ENCODE peak calls at places on chromosome 1, in ten cellular contexts. P is cardiac muscle cell, D is lower leg skin, Z is ovary, C is foreskin fibroblast, N is GM12864, K is fibroblast of pulmonary artery, J is body of pancreas, U is psoas muscle, G is kidney epithelial cell. I is an unnamed sample.

GRCh38 chr1:60255565-60255964 is 182.0 kb upstream of the C1orf87 start:
- DNase-seq in J (no peak), G (no peak), N (no peak), Z (no peak), C (peak; percentile 35), U (no peak), D (no peak), K (peak; percentile 39), P (no peak), I (no peak)

GRCh38 chr1:4637616-4638346 is 16.6 kb upstream of the AJAP1 start:
- DNase-seq in J (no peak), C (no peak), Z (no peak), D (no peak), G (no peak), P (no peak), K (no peak), U (no peak), N (no peak), I (no peak)

GRCh38 chr1:58882322-58882951 is 98.6 kb upstream of the JUN start:
- DNase-seq in Z (no peak), K (no peak), C (no peak), J (no peak), U (no peak), D (no peak), G (no peak), P (no peak), N (no peak), I (no peak)

GRCh38 chr1:2585318-2586092 is 1.1 kb upstream of the PRXL2B start:
- DNase-seq in C (peak; percentile 33), U (peak; percentile 55), G (no peak), N (peak; percentile 49), Z (peak; percentile 79), J (peak; percentile 54), P (peak; percentile 63), D (peak; percentile 67), K (peak; percentile 44), I (no peak)

GRCh38 chr1:17564458-17565393 is 25.2 kb downstream of the ARHGEF10L start:
- DNase-seq in P (no peak), U (no peak), K (no peak), Z (no peak), J (peak; percentile 82), D (no peak), G (no peak), C (no peak), N (no peak), I (no peak)

GRCh38 chr1:184930232-184930631 is 44.1 kb downstream of the NIBAN1 start:
- DNase-seq in K (peak; percentile 14), C (no peak), N (no peak), J (no peak), D (no peak), P (no peak), U (no peak), G (no peak), Z (no peak), I (no peak)

GRCh38 chr1:53878492-53879105 is 11.0 kb downstream of the YIPF1 start:
- DNase-seq in P (peak; percentile 60), Z (no peak), U (no peak), D (no peak), G (peak; percentile 28), C (peak; percentile 30), K (peak; percentile 75), J (no peak), N (no peak), I (peak; percentile 13)

GRCh38 chr1:112358798-112359408 is 37.1 kb upstream of the CTTNBP2NL start:
- DNase-seq in N (no peak), U (peak; percentile 84), Z (peak; percentile 82), C (peak; percentile 55), G (no peak), D (peak; percentile 86), P (peak; percentile 49), J (peak; percentile 67), K (peak; percentile 76), I (peak; percentile 15)

GRCh38 chr1:37574834-37575479 is 18.2 kb downstream of the DNALI1 start:
- DNase-seq in G (no peak), U (no peak), K (peak; percentile 54), N (no peak), P (no peak), J (no peak), C (peak; percentile 88), Z (no peak), D (no peak), I (peak; percentile 58)

GRCh38 chr1:93692451-93692861 is 10.8 kb upstream of the BCAR3 start:
- DNase-seq in C (no peak), Z (no peak), K (no peak), P (no peak), U (no peak), J (no peak), D (no peak), G (no peak), N (no peak), I (no peak)

GRCh38 chr1:216186816-216187215 is 236.4 kb downstream of the USH2A start:
- DNase-seq in U (no peak), G (no peak), N (no peak), J (no peak), P (no peak), Z (no peak), C (no peak), D (no peak), K (peak; percentile 29), I (no peak)

GRCh38 chr1:33334081-33334552 is 13.2 kb upstream of the A3GALT2 start:
- DNase-seq in U (peak; percentile 83), J (no peak), P (no peak), Z (peak; percentile 77), D (peak; percentile 70), N (no peak), C (no peak), G (no peak), K (peak; percentile 52), I (no peak)

DNA sequence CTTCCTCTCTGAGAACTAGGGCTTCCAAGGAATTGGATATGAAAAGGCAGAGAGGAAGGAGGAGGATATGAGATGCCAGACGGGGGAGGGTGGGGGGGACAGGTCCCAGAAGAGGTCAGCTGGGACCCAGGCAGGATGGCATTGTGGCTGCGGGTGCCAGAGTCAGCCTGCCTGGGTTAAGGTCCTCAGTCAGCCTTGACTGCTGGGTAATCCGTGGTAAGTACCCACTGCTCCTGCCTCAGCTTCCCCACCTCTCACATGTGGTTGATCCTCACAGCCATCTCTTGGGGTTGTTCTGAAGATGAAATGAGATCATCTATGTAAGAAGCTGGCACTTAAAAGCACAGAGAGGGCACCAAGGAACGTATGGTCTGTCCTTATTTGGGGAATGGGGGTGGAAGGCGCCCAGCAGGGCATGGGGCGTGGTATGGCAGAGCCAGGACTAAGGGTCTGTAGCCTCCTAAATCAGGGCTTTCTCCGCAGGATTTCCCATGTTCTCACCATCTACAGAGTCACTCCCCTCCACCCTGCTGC is 23.8 kb downstream of the ELF3 start:
- DNase-seq in Z (no peak), G (no peak), D (no peak), C (no peak), N (no peak), J (no peak), K (no peak), U (no peak), P (no peak), I (no peak)
- H3K4me3 ChIP-seq in Z (no peak overlapping the region), G (no peak overlapping the region), D (no peak overlapping the region), C (no peak overlapping the region), N (no peak overlapping the region), J (no peak overlapping the region), K (no peak overlapping the region), U (no peak overlapping the region), P (no peak overlapping the region), I (no peak overlapping the region)

GRCh38 chr1:152495066-152495675 is 15.4 kb upstream of the LCE5A start:
- DNase-seq in D (no peak), N (no peak), K (peak; percentile 22), G (no peak), J (no peak), C (no peak), U (no peak), Z (no peak), P (no peak), I (no peak)
- TF ChIP-seq CTCF in D (no peak), N (peak; percentile 82), K (peak; percentile 70), G (peak; percentile 66), J (no peak), C (peak; percentile 19), U (no peak), Z (no peak), P (peak; percentile 74), I (no peak)

GRCh38 chr1:192159034-192159433 is 772 bp downstream of the RGS18 start:
- DNase-seq in P (no peak), Z (no peak), K (no peak), G (no peak), U (no peak), N (no peak), J (no peak), D (no peak), C (no peak), I (no peak)

GRCh38 chr1:192159769-192160168 is 1.5 kb downstream of the RGS18 start:
- DNase-seq in Z (no peak), K (peak; percentile 22), G (no peak), C (no peak), U (no peak), J (no peak), P (no peak), D (no peak), N (no peak), I (no peak)

GRCh38 chr1:192158181-192158580 is at the start of gene RGS18:
- DNase-seq in P (no peak), Z (no peak), J (no peak), N (peak; percentile 10), K (peak; percentile 66), G (no peak), U (no peak), D (peak; percentile 28), C (no peak), I (no peak)

GRCh38 chr1:192161974-192162373 is 3.7 kb downstream of the RGS18 start:
- DNase-seq in Z (no peak), U (no peak), D (no peak), J (no peak), N (no peak), K (no peak), P (no peak), C (no peak), G (no peak), I (no peak)

DNA sequence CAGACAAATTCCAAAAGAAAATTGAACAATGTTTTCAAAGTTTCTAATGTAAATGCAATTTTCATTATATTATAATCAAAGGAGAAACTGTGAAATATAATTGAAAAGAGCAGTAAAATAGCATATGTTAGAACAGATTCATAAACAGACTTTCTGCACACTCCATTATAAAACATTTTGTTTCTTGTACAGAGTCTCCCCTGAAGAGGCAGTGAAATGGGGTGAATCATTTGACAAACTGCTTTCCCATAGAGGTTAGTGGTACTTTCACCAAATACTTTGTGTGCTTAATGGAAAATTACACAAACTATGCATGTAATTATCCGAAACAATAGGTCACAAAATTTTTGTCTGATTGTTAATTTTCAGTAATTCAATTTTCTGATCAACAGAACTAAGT is 1.9 kb downstream of the RGS18 start:
- DNase-seq in D (no peak), C (no peak), U (no peak), K (no peak), Z (no peak), N (no peak), G (no peak), J (no peak), P (no peak), I (no peak)
- H3K4me3 ChIP-seq in D (no peak overlapping the region), C (no peak overlapping the region), U (no peak overlapping the region), K (no peak overlapping the region), Z (no peak overlapping the region), N (no peak overlapping the region), G (no peak overlapping the region), J (no peak overlapping the region), P (no peak overlapping the region), I (no peak overlapping the region)

DNA sequence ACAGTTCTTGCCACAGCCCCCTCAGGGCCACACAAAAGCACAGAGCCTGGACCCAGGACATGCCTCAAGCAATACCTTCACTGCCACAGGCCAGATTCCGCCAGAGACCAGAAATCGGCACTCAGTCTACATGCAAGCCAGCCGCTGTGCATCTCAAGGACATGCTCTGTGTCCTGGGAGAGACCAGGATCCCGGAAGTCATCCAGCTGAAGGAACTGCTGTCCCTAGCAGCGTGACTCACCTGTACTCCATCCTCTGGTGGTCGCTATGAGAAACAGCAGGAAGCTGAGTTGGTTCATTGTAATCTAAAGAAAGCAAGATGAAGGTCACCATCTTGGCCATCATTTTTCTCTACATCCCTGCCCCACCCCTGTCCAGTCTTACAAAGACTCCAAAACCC is 401 bp downstream of the ITLN1 start:
- DNase-seq in P (no peak), C (no peak), J (no peak), Z (no peak), D (no peak), U (no peak), G (no peak), K (no peak), N (no peak), I (no peak)
- TF ChIP-seq CTCF in P (no peak), C (no peak), J (peak; percentile 66), Z (no peak), D (no peak), U (no peak), G (peak; percentile 16), K (no peak), N (peak; percentile 69), I (no peak)